ENCODE peak calls at places on chromosomes 11 and 22, in seven cellular contexts. P is activated CD4-positive, alpha-beta T cell treated with anti-CD3 and anti-CD28 coated beads, Interleukin-2, amount 50 U/mL, for 1 hour; Z is NCI-H1930; V is stimulated activated CD4-positive, alpha-beta T cell treated with anti-CD3 and anti-CD28 coated beads, Interleukin-15, amount 100 ng/mL, for 24 hours; E is amniotic epithelial cell; W is astrocyte of the hippocampus; R is IMR-90. N is an unnamed sample.
A peak's percentile ranks its signal among the peaks of the same experiment; 100 is the strongest.

GRCh38 chr22:27115816-27116256 is 458.4 kb downstream of the MIAT start:
- DNase-seq in P (no peak), Z (no peak), V (no peak), E (peak; percentile 51), W (peak; percentile 88), R (peak; percentile 87), N (peak; percentile 96)

GRCh38 chr22:17429516-17429915 is 60.3 kb downstream of the CECR2 start:
- DNase-seq in P (no peak), Z (no peak), V (no peak), E (no peak), W (no peak), R (no peak), N (no peak)

GRCh38 chr11:44286268-44286880 is 23.6 kb downstream of the ALX4 start:
- DNase-seq in P (peak; percentile 55), Z (peak; percentile 14), V (peak; percentile 72), E (peak; percentile 51), W (peak; percentile 60), R (peak; percentile 44), N (peak; percentile 57)

GRCh38 chr11:72750086-72750485 is 2.1 kb downstream of the ARAP1 start:
- DNase-seq in P (no peak), Z (no peak), V (no peak), E (no peak), W (no peak), R (no peak), N (no peak)

GRCh38 chr11:64881476-64881875 is 3.1 kb upstream of the EHD1 start:
- DNase-seq in P (no peak), Z (no peak), V (no peak), E (no peak), W (no peak), R (no peak), N (no peak)

GRCh38 chr22:19905619-19906276 is 35.8 kb upstream of the COMT start:
- DNase-seq in P (no peak), Z (no peak), V (no peak), E (peak; percentile 43), W (no peak), R (no peak), N (no peak)

GRCh38 chr11:117449111-117449693 is 121.5 kb downstream of the CEP164 start:
- DNase-seq in P (no peak), Z (no peak), V (no peak), E (peak; percentile 12), W (no peak), R (no peak), N (peak; percentile 54)

GRCh38 chr11:108496643-108497256 is 1.4 kb downstream of the POGLUT3 start:
- DNase-seq in P (no peak), Z (no peak), V (no peak), E (peak; percentile 45), W (peak; percentile 31), R (peak; percentile 31), N (peak; percentile 20)

GRCh38 chr11:2768471-2769408 is 68.9 kb upstream of the KCNQ1OT1 start:
- DNase-seq in P (no peak), Z (no peak), V (peak; percentile 42), E (peak; percentile 64), W (peak; percentile 85), R (peak; percentile 93), N (peak; percentile 89)

GRCh38 chr11:34599406-34599901 is 21.4 kb upstream of the EHF start:
- DNase-seq in P (no peak), Z (no peak), V (no peak), E (peak; percentile 98), W (peak; percentile 45), R (peak; percentile 79), N (peak; percentile 98)

GRCh38 chr22:39877079-39877682 is 16.4 kb downstream of the ENTHD1 start:
- DNase-seq in P (no peak), Z (no peak), V (no peak), E (no peak), W (no peak), R (no peak), N (no peak)

GRCh38 chr22:31857247-31857646 is 87.1 kb upstream of the YWHAH start:
- DNase-seq in P (no peak), Z (peak; percentile 71), V (no peak), E (peak; percentile 34), W (no peak), R (no peak), N (no peak)

GRCh38 chr11:16902182-16902581 is 112.0 kb downstream of the PLEKHA7 start:
- DNase-seq in P (no peak), Z (no peak), V (peak; percentile 61), E (peak; percentile 52), W (no peak), R (peak; percentile 21), N (no peak)

GRCh38 chr11:65791719-65792213 is 4.9 kb downstream of the OVOL1 start:
- DNase-seq in P (peak; percentile 29), Z (no peak), V (peak; percentile 75), E (no peak), W (no peak), R (no peak), N (peak; percentile 60)

GRCh38 chr11:41309716-41310115 is 149.7 kb downstream of the LRRC4C start:
- DNase-seq in P (no peak), Z (no peak), V (no peak), E (no peak), W (no peak), R (no peak), N (no peak)

GRCh38 chr22:23229646-23230045 is 49.3 kb downstream of the BCR start:
- DNase-seq in P (no peak), Z (no peak), V (no peak), E (no peak), W (no peak), R (no peak), N (no peak)

GRCh38 chr11:638616-639323 is 1.7 kb downstream of the DRD4 start:
- DNase-seq in P (no peak), Z (no peak), V (no peak), E (peak; percentile 26), W (peak; percentile 84), R (no peak), N (no peak)

GRCh38 chr11:35011389-35011788 is 95.0 kb downstream of the PDHX start:
- DNase-seq in P (no peak), Z (no peak), V (no peak), E (no peak), W (no peak), R (peak; percentile 83), N (no peak)

GRCh38 chr11:35116762-35117588 is 22.0 kb upstream of the CD44 start:
- DNase-seq in P (no peak), Z (no peak), V (no peak), E (peak; percentile 41), W (no peak), R (peak; percentile 55), N (no peak)

GRCh38 chr22:48952256-48953102 is 875.2 kb downstream of the BRD1 start:
- DNase-seq in P (no peak), Z (no peak), V (no peak), E (no peak), W (no peak), R (no peak), N (no peak)